ENCODE peak calls at places on chromosomes 4 and X, in five cellular contexts. S, P, V, D and R are unnamed samples.

GRCh38 chr4:184845367-184846011 is 19.7 kb upstream of the ACSL1 start:
- DNase-seq in S (no peak), P (no peak), V (peak), D (no peak), R (no peak)

GRCh38 chrX:41952102-41952501 is 28.7 kb upstream of the CASK start:
- DNase-seq in S (no peak), P (no peak), V (no peak), D (no peak), R (no peak)

GRCh38 chr4:12926189-12927066 is 557.7 kb downstream of the RAB28 start:
- DNase-seq in S (no peak), P (no peak), V (no peak), D (no peak), R (peak)

GRCh38 chr4:142284402-142285221 is 561.5 kb downstream of the INPP4B start:
- DNase-seq in S (no peak), P (no peak), V (no peak), D (no peak), R (no peak)

GRCh38 chr4:53365121-53365485 is 758 bp downstream of the SCFD2 start:
- DNase-seq in S (no peak), P (no peak), V (peak), D (no peak), R (no peak)

GRCh38 chrX:19554786-19555185 is 39.5 kb upstream of the MAP3K15 start:
- DNase-seq in S (no peak), P (no peak), V (peak), D (no peak), R (no peak)

GRCh38 chr4:144591401-144591800 is 54.6 kb upstream of the HHIP start:
- DNase-seq in S (no peak), P (no peak), V (peak), D (no peak), R (no peak)

GRCh38 chrX:129678176-129678880 is 23.6 kb upstream of the APLN start:
- DNase-seq in S (no peak), P (no peak), V (no peak), D (no peak), R (no peak)

GRCh38 chr4:185283723-185284122 is 74.3 kb downstream of the SNX25 start:
- DNase-seq in S (no peak), P (no peak), V (peak), D (no peak), R (no peak)

GRCh38 chr4:8772499-8773123 is 99.0 kb downstream of the HMX1 start:
- DNase-seq in S (no peak), P (no peak), V (no peak), D (no peak), R (no peak)

GRCh38 chr4:128635141-128635911 is 174.2 kb upstream of the JADE1 start:
- DNase-seq in S (no peak), P (no peak), V (peak), D (peak), R (no peak)

GRCh38 chrX:97399400-97399799 is 515.7 kb downstream of the RPA4 start:
- DNase-seq in S (no peak), P (no peak), V (peak), D (no peak), R (no peak)

GRCh38 chr4:16626945-16627344 is 271.5 kb downstream of the LDB2 start:
- DNase-seq in S (peak), P (no peak), V (no peak), D (no peak), R (no peak)

GRCh38 chr4:126827669-126828068 is 805.1 kb upstream of the INTU start:
- DNase-seq in S (no peak), P (no peak), V (no peak), D (no peak), R (no peak)

GRCh38 chr4:164531336-164531735 is 222.6 kb upstream of the SMIM31 start:
- DNase-seq in S (no peak), P (no peak), V (peak), D (no peak), R (no peak)

GRCh38 chr4:176376032-176376614 is 56.4 kb downstream of the SPCS3 start:
- DNase-seq in S (no peak), P (no peak), V (peak), D (no peak), R (no peak)

GRCh38 chr4:72374156-72374555 is 194.9 kb downstream of the ADAMTS3 start:
- DNase-seq in S (no peak), P (no peak), V (no peak), D (no peak), R (no peak)

GRCh38 chrX:102672876-102673275 is 21.6 kb downstream of the GPRASP1 start:
- DNase-seq in S (no peak), P (no peak), V (no peak), D (no peak), R (no peak)

GRCh38 chr4:143320113-143320512 is 16.6 kb upstream of the GAB1 start:
- DNase-seq in S (no peak), P (no peak), V (no peak), D (no peak), R (no peak)

GRCh38 chr4:29276150-29276549 is 1444.0 kb upstream of the PCDH7 start:
- DNase-seq in S (no peak), P (no peak), V (no peak), D (no peak), R (no peak)

GRCh38 chr4:137300776-137301175 is 231.5 kb downstream of the PCDH18 start:
- DNase-seq in S (no peak), P (no peak), V (peak), D (no peak), R (no peak)

GRCh38 chrX:26557691-26558321 is 341.8 kb downstream of the MAGEB5 start:
- DNase-seq in S (no peak), P (no peak), V (no peak), D (no peak), R (no peak)

GRCh38 chr4:100935090-100935489 is 412.2 kb downstream of the PPP3CA start:
- DNase-seq in S (no peak), P (no peak), V (peak), D (no peak), R (no peak)
- TF ChIP-seq CTCF in S (no peak), P (peak), V (peak), D (no peak), R (no peak)

DNA sequence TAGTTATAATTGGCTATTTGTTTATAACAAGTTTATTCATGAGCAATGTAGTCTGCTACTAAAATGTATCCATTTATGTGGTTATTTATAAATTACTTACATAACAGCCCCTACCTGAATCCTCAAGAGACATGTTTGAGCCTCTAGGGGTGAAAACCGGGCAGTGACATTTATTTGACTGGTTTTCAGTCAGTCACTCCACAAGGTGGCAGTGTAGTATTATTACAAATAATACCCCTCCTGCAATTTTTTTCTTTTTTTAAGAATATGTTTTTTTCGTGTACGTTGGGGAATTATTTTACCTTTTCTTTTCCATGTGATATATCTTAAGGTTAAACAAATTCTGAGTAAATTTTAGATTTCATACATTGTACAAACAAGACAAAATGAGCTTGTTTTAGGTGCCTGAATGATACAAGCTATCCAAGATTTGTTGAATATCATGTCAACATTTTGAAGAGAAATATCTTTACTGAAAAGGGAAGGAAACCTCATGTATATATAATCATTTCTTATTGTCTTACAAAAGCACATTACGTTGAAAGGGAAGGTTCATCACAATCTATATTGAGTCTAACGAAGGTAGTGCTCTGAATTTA is 598.7 kb upstream of the TECRL start:
- DNase-seq in S (no peak), P (peak), V (peak), D (peak), R (peak)
- TF ChIP-seq CTCF in S (no peak), P (peak), V (peak), D (peak), R (peak)

GRCh38 chrX:150365051-150365952 is 2.2 kb downstream of the MAMLD1 start:
- DNase-seq in S (no peak), P (peak), V (no peak), D (peak), R (peak)
- TF ChIP-seq CTCF in S (peak), P (peak), V (peak), D (peak), R (peak)

DNA sequence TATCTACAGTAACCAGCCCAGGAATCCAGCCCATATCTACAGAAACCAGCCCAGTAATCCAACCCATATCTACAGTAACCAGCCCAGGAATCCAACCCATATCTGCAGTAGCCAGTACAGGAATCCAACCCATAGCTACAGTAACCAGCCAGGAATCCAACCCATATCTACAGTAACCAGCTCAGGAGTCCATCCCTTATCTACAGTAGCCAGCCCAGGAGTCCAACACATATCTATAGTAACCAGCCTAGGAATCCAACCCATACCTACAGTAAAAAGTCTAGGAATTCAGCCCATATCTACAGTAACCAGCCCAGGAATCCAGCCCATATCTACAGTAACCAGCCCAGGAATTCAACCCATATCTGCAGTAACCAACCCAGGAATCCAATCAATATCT is 445.0 kb upstream of the BOD1L1 start:
- DNase-seq in S (no peak), P (no peak), V (no peak), D (no peak), R (no peak)
- TF ChIP-seq CTCF in S (no peak), P (no peak), V (no peak), D (no peak), R (no peak)

DNA sequence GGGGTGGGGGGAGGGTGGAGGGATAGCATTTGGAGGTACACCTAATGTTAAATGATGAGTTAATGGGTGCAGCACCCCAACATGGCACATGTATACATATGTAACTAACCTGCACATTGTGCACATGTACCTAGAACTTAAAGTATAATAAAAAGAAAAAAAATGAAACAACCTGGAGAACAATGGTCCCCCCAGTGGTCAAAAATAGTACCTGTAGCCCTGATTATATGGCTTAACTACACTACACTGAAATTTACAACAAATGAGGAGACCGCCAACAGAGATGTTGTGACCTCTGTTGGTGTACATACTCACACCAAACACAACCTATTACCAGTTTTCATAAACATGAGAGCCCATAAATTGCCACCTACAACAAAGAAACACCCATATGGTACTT is 7.3 kb upstream of the MAGEE1 start:
- DNase-seq in S (no peak), P (no peak), V (no peak), D (no peak), R (no peak)
- TF ChIP-seq CTCF in S (no peak), P (peak), V (no peak), D (peak), R (no peak)